ENCODE peak calls at places on chromosomes 1 and 21, in five cellular contexts. B, R, A, O and Q are unnamed samples.

GRCh38 chr1:17214876-17215544 is 10.1 kb downstream of the PADI1 start:
- DNase-seq in B (no peak), R (no peak), A (no peak), O (no peak), Q (no peak)

GRCh38 chr1:43540653-43541071 is 10.0 kb downstream of the PTPRF start:
- DNase-seq in B (no peak), R (no peak), A (no peak), O (no peak), Q (no peak)

GRCh38 chr1:237610157-237610556 is 280.6 kb downstream of the ZP4 start:
- DNase-seq in B (no peak), R (no peak), A (no peak), O (no peak), Q (no peak)

GRCh38 chr1:147080013-147080661 is 92.1 kb downstream of the PRKAB2 start:
- DNase-seq in B (no peak), R (peak), A (no peak), O (no peak), Q (no peak)

GRCh38 chr1:90841477-90841876 is 124.4 kb upstream of the BARHL2 start:
- DNase-seq in B (no peak), R (peak), A (no peak), O (no peak), Q (no peak)

GRCh38 chr1:175138579-175138978 is 54.0 kb downstream of the KIAA0040 start:
- DNase-seq in B (no peak), R (no peak), A (no peak), O (no peak), Q (no peak)

GRCh38 chr1:20280399-20280798 is 10.3 kb upstream of the VWA5B1 start:
- DNase-seq in B (no peak), R (no peak), A (no peak), O (no peak), Q (no peak)

GRCh38 chr1:16088996-16089395 is 15.5 kb upstream of the FAM131C start:
- DNase-seq in B (no peak), R (no peak), A (no peak), O (no peak), Q (no peak)

GRCh38 chr1:226322986-226323385 is 14.0 kb upstream of the LIN9 start:
- DNase-seq in B (no peak), R (no peak), A (no peak), O (no peak), Q (no peak)

GRCh38 chr1:44543816-44544185 is 130.5 kb downstream of the TMEM53 start:
- DNase-seq in B (no peak), R (peak), A (no peak), O (no peak), Q (no peak)

GRCh38 chr1:160205242-160205973 is at the start of gene PEA15:
- DNase-seq in B (no peak), R (peak), A (no peak), O (peak), Q (peak)

GRCh38 chr1:6579374-6580118 is at the start of gene ZBTB48:
- DNase-seq in B (peak), R (peak), A (peak), O (peak), Q (peak)

GRCh38 chr1:56573311-56573710 is 6.1 kb downstream of the PLPP3 start:
- DNase-seq in B (no peak), R (no peak), A (no peak), O (no peak), Q (no peak)

GRCh38 chr1:16167331-16168143 is 11.7 kb upstream of the EPHA2 start:
- DNase-seq in B (no peak), R (peak), A (no peak), O (peak), Q (no peak)

GRCh38 chr1:193210991-193211390 is 24.6 kb upstream of the B3GALT2 start:
- DNase-seq in B (no peak), R (no peak), A (no peak), O (no peak), Q (no peak)

GRCh38 chr1:6785721-6786505 is 659 bp downstream of the CAMTA1 start:
- DNase-seq in B (no peak), R (peak), A (no peak), O (peak), Q (no peak)

GRCh38 chr1:180628646-180629045 is 3.2 kb upstream of the XPR1 start:
- DNase-seq in B (no peak), R (no peak), A (no peak), O (no peak), Q (no peak)

GRCh38 chr1:98058676-98059075 is 137.8 kb upstream of the DPYD start:
- DNase-seq in B (no peak), R (no peak), A (no peak), O (no peak), Q (no peak)

GRCh38 chr1:24929091-24929875 is 793 bp downstream of the RUNX3 start:
- DNase-seq in B (no peak), R (peak), A (no peak), O (no peak), Q (no peak)

GRCh38 chr21:39050839-39051560 is 132.3 kb downstream of the PSMG1 start:
- DNase-seq in B (no peak), R (no peak), A (no peak), O (no peak), Q (no peak)

GRCh38 chr21:39046236-39046911 is 136.9 kb downstream of the PSMG1 start:
- DNase-seq in B (no peak), R (no peak), A (no peak), O (no peak), Q (no peak)

GRCh38 chr21:39048064-39048463 is 135.2 kb downstream of the PSMG1 start:
- DNase-seq in B (peak), R (peak), A (no peak), O (no peak), Q (no peak)

GRCh38 chr21:39047046-39047445 is 136.2 kb downstream of the PSMG1 start:
- DNase-seq in B (no peak), R (no peak), A (no peak), O (no peak), Q (no peak)

GRCh38 chr21:39048574-39048973 is 134.7 kb downstream of the PSMG1 start:
- DNase-seq in B (no peak), R (no peak), A (no peak), O (no peak), Q (no peak)
- TF ChIP-seq SRF in B (no peak), R (no peak), A (no peak), O (no peak), Q (no peak)

GRCh38 chr1:230147253-230148193 is 80.5 kb downstream of the GALNT2 start:
- DNase-seq in B (no peak), R (no peak), A (no peak), O (no peak), Q (no peak)

GRCh38 chr1:230144765-230145504 is 77.9 kb downstream of the GALNT2 start:
- DNase-seq in B (no peak), R (no peak), A (no peak), O (no peak), Q (no peak)

GRCh38 chr1:230146709-230147108 is 79.7 kb downstream of the GALNT2 start:
- DNase-seq in B (no peak), R (no peak), A (no peak), O (no peak), Q (no peak)

GRCh38 chr1:230145505-230145899 is 78.5 kb downstream of the GALNT2 start:
- DNase-seq in B (no peak), R (no peak), A (no peak), O (no peak), Q (no peak)

DNA sequence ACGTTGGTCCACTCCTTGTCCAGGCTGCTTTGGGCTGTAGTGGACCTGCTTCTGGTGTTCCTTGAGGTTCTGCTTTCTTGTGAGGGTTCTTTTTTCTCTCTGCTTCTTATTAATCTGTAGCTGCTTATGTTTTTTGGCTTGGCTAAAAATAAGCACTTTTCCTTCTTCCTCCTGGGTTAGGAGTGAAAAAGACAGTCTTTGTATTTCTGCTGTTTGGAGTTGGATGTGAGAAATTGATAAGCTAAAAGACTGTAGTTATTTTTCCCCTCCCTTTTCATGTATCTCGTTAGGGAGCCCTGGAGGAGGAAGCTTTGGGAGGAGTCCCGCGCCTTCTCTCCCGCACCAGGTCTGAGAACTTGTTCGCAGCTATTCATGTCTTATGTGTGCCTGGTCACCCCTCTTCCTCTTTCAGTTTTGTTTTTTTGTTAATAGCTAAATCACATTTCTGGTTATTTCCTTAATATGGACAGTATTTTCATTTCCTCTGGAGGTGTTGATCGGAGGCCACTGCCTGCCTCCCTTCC is 79.0 kb downstream of the GALNT2 start:
- DNase-seq in B (no peak), R (no peak), A (no peak), O (peak), Q (no peak)
- TF ChIP-seq SRF in B (no peak), R (no peak), A (peak), O (no peak), Q (no peak)

GRCh38 chr1:159005676-159006075 is 4.0 kb upstream of the IFI16 start:
- DNase-seq in B (no peak), R (peak), A (no peak), O (no peak), Q (no peak)
- TF ChIP-seq SRF in B (no peak), R (no peak), A (no peak), O (no peak), Q (no peak)

GRCh38 chr1:156751724-156752481 is 428 bp upstream of the HDGF start:
- DNase-seq in B (peak), R (peak), A (peak), O (peak), Q (peak)

GRCh38 chr1:156756355-156756754 is 4.9 kb upstream of the HDGF start:
- DNase-seq in B (no peak), R (no peak), A (no peak), O (no peak), Q (no peak)

GRCh38 chr1:156754219-156754618 is 2.7 kb upstream of the HDGF start:
- DNase-seq in B (no peak), R (no peak), A (no peak), O (no peak), Q (no peak)

GRCh38 chr1:156752843-156753486 is 1.5 kb upstream of the HDGF start:
- DNase-seq in B (peak), R (no peak), A (no peak), O (no peak), Q (no peak)

DNA sequence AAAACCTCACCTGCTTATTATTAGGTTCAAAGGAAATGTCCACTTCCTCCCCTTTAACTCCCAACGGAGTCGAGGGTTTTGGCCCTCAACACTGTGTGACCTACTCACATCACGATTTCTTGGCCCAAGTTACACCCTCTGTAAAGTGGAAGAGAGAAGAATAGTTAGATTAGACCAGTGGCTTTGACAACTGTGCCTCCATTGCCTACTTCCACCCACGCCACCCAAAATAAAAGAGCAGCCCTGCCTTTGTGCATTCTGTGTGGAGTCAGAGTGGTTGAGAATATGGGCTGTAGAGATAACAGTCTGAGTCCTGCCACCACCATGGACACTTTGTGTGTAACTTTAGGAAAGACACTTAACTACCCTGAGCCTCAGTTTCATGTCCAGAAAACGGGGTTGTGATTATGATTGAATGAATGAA is 4.1 kb upstream of the HDGF start:
- DNase-seq in B (no peak), R (no peak), A (no peak), O (peak), Q (no peak)
- TF ChIP-seq SRF in B (no peak), R (no peak), A (no peak), O (no peak), Q (no peak)

DNA sequence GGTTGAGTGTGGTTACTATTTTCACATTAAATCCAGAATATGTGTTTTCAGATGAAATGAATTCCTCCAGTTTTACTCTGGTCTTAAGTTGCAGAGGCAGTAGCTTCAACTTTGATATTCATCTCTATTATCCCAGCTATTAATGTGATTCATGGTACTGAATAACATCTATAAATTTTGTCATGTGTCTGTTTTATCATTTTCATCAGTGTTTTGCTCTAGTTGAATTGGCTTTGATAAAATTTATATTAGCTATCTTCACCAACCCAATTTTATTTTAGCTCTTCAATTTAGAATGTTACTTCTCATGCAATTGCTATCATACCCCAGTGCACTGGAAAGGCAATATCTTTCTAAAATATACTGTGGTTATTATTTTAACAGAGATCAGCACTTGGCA is 184.2 kb downstream of the NCAM2 start:
- DNase-seq in B (no peak), R (no peak), A (no peak), O (no peak), Q (no peak)
- TF ChIP-seq SRF in B (no peak), R (no peak), A (no peak), O (no peak), Q (no peak)

DNA sequence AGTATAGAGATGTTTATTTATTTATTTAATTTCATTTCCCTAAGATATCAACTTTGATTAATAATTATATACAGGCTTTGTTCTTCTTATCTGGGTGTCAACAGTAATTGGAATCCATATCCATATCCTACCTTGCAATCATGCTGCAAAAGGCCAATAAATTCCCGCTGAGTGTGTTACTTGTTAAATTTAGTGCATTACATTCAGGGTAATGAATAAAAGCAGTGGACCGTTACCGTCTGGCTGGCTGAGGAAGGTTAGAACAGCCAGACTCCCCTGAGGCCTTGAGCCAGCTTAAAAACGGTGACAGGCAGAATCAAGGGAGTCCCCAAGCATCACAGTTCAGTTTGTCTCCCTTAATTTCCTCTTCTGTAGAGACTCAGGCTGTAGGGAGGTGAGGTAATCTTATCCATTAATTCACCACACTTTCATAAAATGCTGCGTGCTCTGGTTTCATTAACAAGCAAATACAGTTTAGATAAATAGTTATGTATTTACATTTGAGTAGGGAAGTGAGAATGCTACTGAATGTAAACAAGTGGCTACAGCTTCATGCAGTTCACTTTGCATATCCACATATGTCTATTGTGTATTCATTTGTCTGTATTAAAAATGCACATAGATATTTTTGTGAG is 888.3 kb upstream of the CXADR start:
- DNase-seq in B (no peak), R (no peak), A (no peak), O (no peak), Q (no peak)
- TF ChIP-seq SRF in B (no peak), R (no peak), A (no peak), O (no peak), Q (no peak)

DNA sequence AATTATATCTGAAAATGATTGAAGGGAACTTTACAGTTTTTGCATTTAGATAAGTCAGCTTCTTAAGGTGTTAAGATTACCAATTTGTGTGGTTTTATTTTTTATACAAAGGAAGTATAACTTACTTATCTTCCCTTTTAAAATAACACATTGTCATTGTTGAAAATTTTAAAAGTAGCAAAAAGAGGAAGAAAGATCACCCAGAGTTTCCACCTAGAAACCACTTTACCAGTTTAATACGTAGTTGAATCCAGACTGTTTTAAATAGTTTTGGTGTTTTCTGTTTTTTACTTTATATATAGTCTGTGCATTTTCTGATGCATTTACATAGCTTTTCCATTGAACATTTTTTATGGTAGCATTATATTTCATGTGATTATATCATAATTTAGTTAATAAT is 6.1 kb downstream of the CCDC18 start:
- DNase-seq in B (no peak), R (no peak), A (no peak), O (no peak), Q (no peak)
- TF ChIP-seq SRF in B (no peak), R (no peak), A (no peak), O (no peak), Q (no peak)

GRCh38 chr1:28058971-28059878 is 29.2 kb downstream of the EYA3 start:
- DNase-seq in B (no peak), R (no peak), A (no peak), O (no peak), Q (no peak)

GRCh38 chr1:28058168-28058567 is 30.2 kb downstream of the EYA3 start:
- DNase-seq in B (no peak), R (no peak), A (no peak), O (no peak), Q (no peak)

GRCh38 chr1:28050746-28051145 is 37.7 kb downstream of the EYA3 start:
- DNase-seq in B (no peak), R (no peak), A (no peak), O (no peak), Q (no peak)

DNA sequence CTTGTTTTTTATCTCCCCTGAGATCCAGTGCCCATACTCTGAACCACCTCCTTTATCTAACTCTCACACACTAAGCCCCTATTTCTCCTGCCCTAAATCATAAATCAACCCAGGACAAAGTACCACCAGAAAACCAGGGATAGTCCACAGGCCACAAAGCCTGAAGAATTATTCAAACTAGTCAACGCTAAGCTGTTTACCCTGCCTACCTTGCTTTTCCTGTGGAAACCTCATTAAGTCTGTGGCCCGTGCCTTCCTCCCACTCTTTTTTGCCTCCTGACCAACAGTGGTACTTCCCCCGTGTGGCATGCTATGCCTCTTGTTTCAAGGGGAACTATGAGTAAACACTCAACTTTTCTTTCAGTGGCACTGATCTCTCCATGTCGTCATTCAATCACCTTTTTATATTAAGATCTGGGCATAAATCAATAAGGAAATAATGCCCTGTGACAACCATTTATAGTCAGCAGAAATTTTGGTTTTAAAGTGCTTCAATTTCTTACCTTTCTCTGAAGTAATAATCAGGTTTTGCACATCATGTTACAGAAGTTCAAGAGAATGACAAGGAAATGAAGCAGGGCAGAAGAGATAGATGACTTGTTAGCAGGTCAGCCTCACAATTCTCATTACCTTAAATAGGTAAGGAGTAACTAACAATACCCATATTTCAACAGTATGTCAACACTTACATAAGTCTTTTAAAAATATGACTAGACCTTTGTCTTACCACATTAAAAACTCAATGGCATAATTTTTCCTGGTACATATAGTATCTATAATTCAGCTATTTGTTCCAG is 32.1 kb downstream of the EYA3 start:
- DNase-seq in B (no peak), R (no peak), A (peak), O (no peak), Q (no peak)
- TF ChIP-seq SRF in B (no peak), R (no peak), A (no peak), O (no peak), Q (no peak)

DNA sequence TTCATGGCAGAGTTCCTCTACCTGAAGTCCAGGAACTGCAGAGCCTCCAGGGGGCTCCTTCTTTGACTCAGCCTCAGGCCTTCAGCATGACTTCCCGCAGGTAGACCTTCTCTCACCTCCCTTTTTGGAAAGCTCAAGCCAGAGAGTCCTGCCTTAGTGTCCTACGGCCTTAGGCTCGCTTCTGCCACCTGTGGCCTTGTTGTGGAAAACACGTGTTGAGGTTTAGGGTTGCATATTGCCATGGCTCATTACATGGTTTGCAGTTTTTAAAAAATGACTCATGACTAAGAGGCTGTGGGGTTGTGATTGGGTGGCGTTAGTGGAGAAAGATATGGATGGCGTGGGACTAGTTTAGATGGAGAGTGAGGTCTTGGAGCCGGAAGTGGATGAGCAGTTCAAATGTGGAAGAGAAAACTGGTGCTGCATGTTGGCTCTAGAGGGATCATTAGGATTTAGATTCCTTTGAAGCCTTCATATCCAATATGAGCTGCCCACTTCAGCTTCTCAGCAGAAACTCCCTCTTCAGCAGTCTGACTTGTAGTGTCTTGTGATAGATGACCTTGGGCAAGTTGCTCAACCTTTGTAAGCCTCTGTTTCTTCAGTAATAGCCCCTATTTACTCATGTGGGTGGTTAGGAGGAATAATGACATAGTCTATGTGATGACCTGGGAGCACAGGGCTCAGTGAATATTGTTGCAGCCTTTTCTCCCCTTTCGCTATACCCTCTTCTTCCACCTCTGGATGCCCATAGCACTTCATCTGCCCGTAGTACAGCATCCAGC is 6.5 kb upstream of the FGGY start:
- DNase-seq in B (peak), R (peak), A (no peak), O (peak), Q (peak)
- TF ChIP-seq SRF in B (no peak), R (no peak), A (no peak), O (no peak), Q (no peak)